ENCODE peak calls at places on chromosome X, in seven cellular contexts. O is HFFc6, L is colonic mucosa, K is tibial artery, Y is astrocyte of the spinal cord, Z is MCF 10A, T is GM23338. V is an unnamed sample.

GRCh38 chrX:111823068-111823467 is 52.9 kb upstream of the TRPC5OS start:
- DNase-seq in O (no peak), L (no peak), K (no peak), Y (no peak), Z (peak), T (peak), V (no peak)

GRCh38 chrX:150361777-150362351 is 1.3 kb upstream of the MAMLD1 start:
- DNase-seq in O (no peak), L (no peak), K (no peak), Y (no peak), Z (peak), T (peak), V (no peak)

GRCh38 chrX:23902419-23902818 is 5.3 kb downstream of the APOO start:
- DNase-seq in O (peak), L (no peak), K (no peak), Y (peak), Z (peak), T (peak), V (no peak)

GRCh38 chrX:23333842-23334535 is 660 bp upstream of the PTCHD1 start:
- DNase-seq in O (no peak), L (peak), K (no peak), Y (no peak), Z (no peak), T (peak), V (no peak)

GRCh38 chrX:40147399-40148188 is 49.8 kb upstream of the BCOR start:
- DNase-seq in O (no peak), L (no peak), K (no peak), Y (no peak), Z (no peak), T (peak), V (no peak)

GRCh38 chrX:97119474-97120109 is 235.9 kb downstream of the RPA4 start:
- DNase-seq in O (no peak), L (no peak), K (no peak), Y (no peak), Z (peak), T (no peak), V (no peak)

GRCh38 chrX:24231169-24231568 is 81.6 kb downstream of the ZFX start:
- DNase-seq in O (peak), L (no peak), K (no peak), Y (peak), Z (peak), T (no peak), V (no peak)

GRCh38 chrX:132483523-132483922 is 5.3 kb downstream of the MBNL3 start:
- DNase-seq in O (no peak), L (no peak), K (no peak), Y (no peak), Z (no peak), T (no peak), V (no peak)

GRCh38 chrX:130594453-130594916 is 192.7 kb downstream of the RBMX2 start:
- DNase-seq in O (no peak), L (peak), K (no peak), Y (no peak), Z (no peak), T (no peak), V (no peak)

GRCh38 chrX:12446342-12447075 is 308.2 kb downstream of the FRMPD4 start:
- DNase-seq in O (peak), L (no peak), K (no peak), Y (peak), Z (peak), T (no peak), V (no peak)

GRCh38 chrX:46294234-46294633 is 251.0 kb downstream of the ZNF674 start:
- DNase-seq in O (peak), L (no peak), K (no peak), Y (peak), Z (no peak), T (no peak), V (no peak)

GRCh38 chrX:43349363-43349762 is 306.7 kb upstream of the MAOA start:
- DNase-seq in O (no peak), L (peak), K (no peak), Y (peak), Z (peak), T (peak), V (no peak)

GRCh38 chrX:134801267-134801666 is 143.0 kb upstream of the PLAC1 start:
- DNase-seq in O (no peak), L (no peak), K (no peak), Y (no peak), Z (no peak), T (no peak), V (no peak)

GRCh38 chrX:68867458-68868166 is 38.8 kb downstream of the EFNB1 start:
- DNase-seq in O (no peak), L (no peak), K (no peak), Y (peak), Z (no peak), T (no peak), V (no peak)

GRCh38 chrX:131830400-131831184 is 192.5 kb upstream of the STK26 start:
- DNase-seq in O (peak), L (peak), K (peak), Y (peak), Z (peak), T (peak), V (peak)

GRCh38 chrX:115229337-115229991 is 4.4 kb downstream of the LRCH2 start:
- DNase-seq in O (no peak), L (no peak), K (no peak), Y (no peak), Z (peak), T (no peak), V (no peak)

GRCh38 chrX:124555036-124555595 is 208.8 kb downstream of the SH2D1A start:
- DNase-seq in O (peak), L (no peak), K (no peak), Y (peak), Z (peak), T (no peak), V (no peak)

GRCh38 chrX:70498129-70498528 is 53.5 kb downstream of the DLG3 start:
- DNase-seq in O (no peak), L (no peak), K (no peak), Y (no peak), Z (no peak), T (no peak), V (no peak)

DNA sequence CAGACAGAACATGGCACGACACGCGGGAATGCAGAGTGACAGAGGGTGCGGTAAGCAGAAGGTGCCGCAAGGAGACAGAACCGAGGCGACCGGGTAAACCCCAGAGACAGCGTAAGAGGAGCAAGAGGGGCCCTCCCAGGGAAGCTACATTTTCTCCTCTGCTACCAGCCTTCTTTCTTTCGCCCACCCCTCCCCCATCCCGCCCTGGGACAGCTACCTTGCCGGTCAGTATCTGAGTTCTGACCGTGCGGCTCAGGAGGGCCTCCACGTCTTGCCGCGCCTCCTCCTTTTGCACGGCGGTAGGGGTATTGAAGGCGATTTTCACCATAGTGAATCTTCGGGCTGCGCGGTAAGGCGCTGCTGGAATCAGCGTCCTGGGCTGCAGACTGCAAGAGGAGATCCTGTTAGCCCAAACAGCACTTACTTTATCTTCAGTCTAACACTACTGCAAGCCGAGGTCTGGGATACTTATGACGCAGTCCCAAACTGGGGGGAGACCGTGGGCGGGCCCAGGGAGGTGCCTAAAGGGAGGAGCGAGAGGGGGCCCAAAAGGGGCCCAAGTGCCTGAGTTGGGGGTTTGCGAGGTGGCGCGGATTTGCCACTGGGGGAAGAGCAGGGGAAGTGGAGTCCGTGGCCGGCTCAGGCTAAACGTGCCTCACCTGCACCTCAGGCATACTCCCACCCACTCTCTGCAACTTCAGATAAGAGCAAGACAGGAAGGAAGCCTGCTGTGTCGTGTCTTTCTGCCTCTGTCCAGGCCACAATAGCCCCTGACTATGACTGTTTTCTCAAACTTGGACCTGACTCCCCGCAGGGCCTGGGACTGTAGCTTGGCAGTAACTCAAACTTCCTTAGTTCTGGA is at the start of gene ITM2A:
- DNase-seq in O (no peak), L (peak), K (peak), Y (no peak), Z (no peak), T (peak), V (no peak)
- TF ChIP-seq CTCF in O (no peak), L (no peak), K (no peak), Y (no peak), Z (no peak), T (no peak), V (no peak)

DNA sequence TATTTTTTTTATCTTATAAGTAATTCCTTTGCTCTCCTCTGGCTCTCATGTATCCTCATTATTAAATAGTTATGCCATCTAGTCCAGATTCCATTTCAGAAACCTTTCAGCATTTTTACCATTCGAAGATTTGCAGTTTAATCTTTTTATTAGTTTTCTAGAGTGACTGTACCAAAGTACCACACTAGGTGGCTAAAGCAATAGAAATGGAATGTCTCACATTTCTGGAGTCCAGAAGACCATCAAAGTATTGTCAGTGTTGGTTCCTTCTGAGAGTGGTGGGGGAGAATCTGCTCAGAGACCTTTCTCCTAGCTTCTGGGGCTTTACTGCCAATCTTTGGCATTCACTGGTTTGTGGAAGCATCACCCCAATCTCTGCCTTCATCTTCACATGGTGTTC is 3.7 kb upstream of the PNMA3 start:
- DNase-seq in O (no peak), L (no peak), K (no peak), Y (no peak), Z (no peak), T (no peak), V (no peak)
- TF ChIP-seq CTCF in O (peak), L (no peak), K (no peak), Y (peak), Z (no peak), T (no peak), V (no peak)

GRCh38 chrX:106791495-106791894 is 11.0 kb upstream of the TBC1D8B start:
- DNase-seq in O (no peak), L (no peak), K (no peak), Y (no peak), Z (peak), T (no peak), V (no peak)
- TF ChIP-seq CTCF in O (peak), L (no peak), K (no peak), Y (peak), Z (peak), T (peak), V (no peak)

GRCh38 chrX:19334945-19335626 is 8.6 kb upstream of the PDHA1 start:
- DNase-seq in O (peak), L (no peak), K (no peak), Y (peak), Z (peak), T (peak), V (no peak)
- TF ChIP-seq CTCF in O (peak), L (peak), K (no peak), Y (peak), Z (peak), T (peak), V (no peak)